ENCODE peak calls at places on chromosomes 13 and 19, in six cellular contexts. D is H9, N is transverse colon, B is tibial nerve, O is ascending aorta, E is esophagus squamous epithelium. R is an unnamed sample.
A peak's percentile ranks its signal among the peaks of the same experiment; 100 is the strongest.

GRCh38 chr13:24280722-24281121 is 28.7 kb upstream of the C1QTNF9 start:
- DNase-seq in O (no peak), D (no peak), N (no peak), E (no peak), B (no peak), R (no peak)

GRCh38 chr19:34365463-34366401 is 736 bp downstream of the GPI start:
- DNase-seq in N (peak; percentile 56), O (no peak), E (no peak), B (no peak), D (peak; percentile 36), R (peak; percentile 54)

GRCh38 chr19:18417250-18418033 is 1.8 kb upstream of the SSBP4 start:
- DNase-seq in D (peak; percentile 85), N (peak; percentile 70), O (no peak), B (no peak), E (no peak), R (peak; percentile 90)

GRCh38 chr19:17555929-17556813 is 722 bp downstream of the COLGALT1 start:
- DNase-seq in B (peak; percentile 43), O (no peak), E (no peak), D (peak; percentile 76), N (peak; percentile 81), R (peak; percentile 86)

GRCh38 chr13:114145256-114145655 is 12.8 kb upstream of the RASA3 start:
- DNase-seq in E (no peak), B (no peak), O (no peak), N (peak; percentile 6), D (no peak), R (no peak)

GRCh38 chr19:1512671-1513491 is at the start of gene ADAMTSL5:
- DNase-seq in E (no peak), N (peak; percentile 84), O (no peak), D (peak; percentile 58), B (no peak), R (peak; percentile 81)

GRCh38 chr19:46634045-46634655 is 1.9 kb downstream of the GNG8 start:
- DNase-seq in B (peak; percentile 75), N (peak; percentile 97), O (peak; percentile 49), D (peak; percentile 97), E (no peak), R (peak; percentile 73)

GRCh38 chr13:42378383-42378780 is 106.4 kb downstream of the AKAP11 start:
- DNase-seq in E (no peak), D (no peak), O (no peak), B (no peak), N (no peak), R (no peak)

GRCh38 chr19:36401475-36401874 is 17.0 kb downstream of the ZFP82 start:
- DNase-seq in O (no peak), B (no peak), N (no peak), E (no peak), D (no peak), R (no peak)

GRCh38 chr13:28474491-28475134 is 20.3 kb downstream of the FLT1 start:
- DNase-seq in D (no peak), E (no peak), O (no peak), N (no peak), B (no peak), R (no peak)

GRCh38 chr13:106587787-106588186 is 19.9 kb upstream of the ARGLU1 start:
- DNase-seq in B (no peak), E (no peak), D (no peak), N (no peak), O (no peak), R (no peak)

GRCh38 chr13:111114362-111115050 is 604 bp upstream of the ARHGEF7 start:
- DNase-seq in E (no peak), D (peak; percentile 50), N (peak; percentile 31), O (no peak), B (peak; percentile 17), R (peak; percentile 61)

GRCh38 chr13:77184455-77184854 is 142.4 kb downstream of the MYCBP2 start:
- DNase-seq in B (no peak), D (no peak), O (no peak), N (no peak), E (no peak), R (no peak)

GRCh38 chr13:77372275-77372674 is 45.4 kb upstream of the MYCBP2 start:
- DNase-seq in N (no peak), O (no peak), D (no peak), B (no peak), E (no peak), R (no peak)

GRCh38 chr19:16896098-16896912 is 7.5 kb downstream of the F2RL3 start:
- DNase-seq in B (no peak), N (peak; percentile 37), E (no peak), D (peak; percentile 69), O (no peak), R (peak; percentile 77)

GRCh38 chr13:29301027-29301426 is 294.5 kb downstream of the SLC7A1 start:
- DNase-seq in B (no peak), D (peak; percentile 34), E (no peak), N (no peak), O (no peak), R (no peak)

GRCh38 chr13:20525144-20525600 is 485 bp downstream of the CRYL1 start:
- DNase-seq in E (no peak), N (peak; percentile 57), O (no peak), D (peak; percentile 61), B (peak; percentile 25), R (peak; percentile 71)

GRCh38 chr13:19836472-19836871 is 27.0 kb downstream of the ZMYM5 start:
- DNase-seq in B (no peak), O (no peak), N (no peak), D (no peak), E (no peak), R (no peak)

GRCh38 chr13:35489050-35489449 is 12.6 kb upstream of the MAB21L1 start:
- DNase-seq in D (no peak), O (no peak), B (no peak), N (no peak), E (no peak), R (no peak)

GRCh38 chr19:29616541-29616940 is 10.5 kb downstream of the POP4 start:
- DNase-seq in D (no peak), E (no peak), B (no peak), O (no peak), N (no peak), R (no peak)

GRCh38 chr13:49996951-49997895 is at the start of gene TRIM13:
- DNase-seq in D (peak; percentile 86), O (peak; percentile 74), B (peak; percentile 91), E (peak; percentile 78), N (peak; percentile 92), R (peak; percentile 95)

GRCh38 chr13:20995245-20995829 is 66.0 kb downstream of the LATS2 start:
- DNase-seq in D (peak; percentile 9), E (no peak), O (no peak), B (no peak), N (no peak), R (no peak)

GRCh38 chr19:46841458-46842083 is 9.1 kb downstream of the AP2S1 start:
- DNase-seq in O (no peak), N (peak; percentile 39), B (peak; percentile 49), E (no peak), D (no peak), R (peak; percentile 77)

GRCh38 chr13:49443327-49443688 is 556 bp downstream of the CAB39L start:
- DNase-seq in N (no peak), E (no peak), B (no peak), D (no peak), O (no peak), R (no peak)

GRCh38 chr19:48628486-48629296 is 8.5 kb downstream of the DBP start:
- DNase-seq in E (no peak), O (no peak), B (no peak), D (peak; percentile 32), N (peak; percentile 19), R (peak; percentile 40)
- H3K4me1 ChIP-seq in E (peaks cover 48% of the 10 kb centered on the region), O (peaks cover 31% of the 10 kb centered on the region), B (peaks cover 75% of the 10 kb centered on the region), D (peaks cover 2% of the 10 kb centered on the region), N (peaks cover 85% of the 10 kb centered on the region), R (peaks cover 55% of the 10 kb centered on the region)

GRCh38 chr19:4369109-4369887 is 25.9 kb downstream of the MPND start:
- DNase-seq in N (peak; percentile 84), O (no peak), E (no peak), D (peak; percentile 62), B (peak; percentile 44), R (peak; percentile 55)

GRCh38 chr19:4366666-4367335 is 23.4 kb downstream of the MPND start:
- DNase-seq in N (no peak), O (no peak), E (no peak), D (no peak), B (no peak), R (no peak)

GRCh38 chr19:4368128-4368820 is 24.9 kb downstream of the MPND start:
- DNase-seq in N (no peak), D (no peak), B (no peak), O (no peak), E (no peak), R (no peak)

GRCh38 chr19:4367336-4367723 is 24.0 kb downstream of the MPND start:
- DNase-seq in O (no peak), D (no peak), N (no peak), E (no peak), B (no peak), R (no peak)

GRCh38 chr19:4367781-4368127 is 24.4 kb downstream of the MPND start:
- DNase-seq in B (no peak), O (no peak), E (no peak), D (no peak), N (no peak), R (no peak)
- H3K27ac ChIP-seq in B (peak overlapping the region; percentile 100), O (no peak overlapping the region), E (peak overlapping the region; percentile 89), D (no peak overlapping the region), N (no peak overlapping the region), R (peak overlapping the region; percentile 94)

GRCh38 chr13:46804391-46804815 is 7.4 kb upstream of the ESD start:
- DNase-seq in O (no peak), N (no peak), E (no peak), D (no peak), B (no peak), R (no peak)

GRCh38 chr13:46797468-46798237 is 692 bp upstream of the ESD start:
- DNase-seq in B (no peak), O (no peak), E (no peak), D (no peak), N (no peak), R (no peak)

GRCh38 chr13:46803586-46803985 is 6.6 kb upstream of the ESD start:
- DNase-seq in N (no peak), D (no peak), O (no peak), E (no peak), B (no peak), R (no peak)

GRCh38 chr13:46799139-46799538 is 2.2 kb upstream of the ESD start:
- DNase-seq in E (no peak), B (no peak), D (no peak), O (no peak), N (no peak), R (no peak)

GRCh38 chr13:46801831-46802230 is 4.9 kb upstream of the ESD start:
- DNase-seq in O (no peak), D (no peak), N (no peak), E (no peak), B (no peak), R (no peak)
- H3K4me1 ChIP-seq in O (peaks cover 10% of the 10 kb centered on the region), D (peaks cover 4% of the 10 kb centered on the region), N (peaks cover 14% of the 10 kb centered on the region), E (no peaks in the 10 kb centered on the region), B (peaks cover 18% of the 10 kb centered on the region), R (peaks cover 9% of the 10 kb centered on the region)

DNA sequence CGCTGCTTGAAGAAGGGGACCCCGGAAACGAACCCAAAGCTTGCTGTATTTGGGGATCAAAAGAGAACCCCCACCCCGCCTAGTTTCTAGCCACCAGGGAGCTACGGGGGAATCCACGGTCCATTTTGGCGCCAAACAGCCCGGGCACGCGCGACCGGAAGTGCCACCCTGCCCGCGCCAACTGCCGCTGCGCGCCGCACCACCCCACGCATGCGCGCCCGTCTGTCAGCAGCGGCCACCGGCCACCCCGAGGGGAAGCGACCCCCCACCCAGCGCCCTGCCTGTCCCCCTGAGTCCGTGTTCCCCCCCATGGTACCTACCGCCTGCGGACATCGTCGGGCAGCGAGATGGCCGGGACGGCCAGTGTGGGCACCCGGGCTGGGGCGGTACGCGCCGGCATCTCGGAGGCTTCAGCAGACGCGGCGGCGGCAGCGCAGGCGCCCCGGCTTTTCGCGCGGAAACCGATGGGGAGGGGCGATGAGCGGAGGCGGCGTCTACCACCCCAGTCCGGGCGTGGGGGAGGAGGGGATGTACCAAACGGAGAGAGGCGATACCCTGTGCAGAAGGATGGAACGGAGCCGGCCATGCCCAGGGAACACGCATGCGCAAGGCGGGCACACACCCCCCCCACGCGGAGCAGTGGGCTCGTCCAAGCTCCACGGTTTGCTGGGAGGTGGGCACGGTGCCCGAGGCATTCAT is at the start of gene DNMT1:
- DNase-seq in B (peak; percentile 92), D (peak; percentile 96), N (peak; percentile 96), O (peak; percentile 75), E (peak; percentile 68), R (peak; percentile 96)
- H3K27ac ChIP-seq in B (peak within 1 kb of the TSS; percentile 84), D (no peak within 1 kb of the TSS), N (peak within 1 kb of the TSS; percentile 92), O (peak within 1 kb of the TSS; percentile 86), E (peak within 1 kb of the TSS; percentile 84), R (peak within 1 kb of the TSS; percentile 71)